ENCODE peak calls at places on chromosomes 13 and 19, in six cellular contexts. M, D, V, H, L and F are unnamed samples.

GRCh38 chr19:47545061-47545948 is 27.6 kb downstream of the ZNF541 start:
- DNase-seq in M (no peak), D (peak; percentile 62), V (no peak), H (no peak), L (no peak), F (no peak)

GRCh38 chr19:32191921-32192320 is 153.5 kb upstream of the ZNF507 start:
- DNase-seq in M (no peak), D (no peak), V (no peak), H (no peak), L (no peak), F (no peak)

GRCh38 chr13:40550130-40550529 is 116.3 kb downstream of the FOXO1 start:
- DNase-seq in M (no peak), D (no peak), V (no peak), H (no peak), L (no peak), F (no peak)

GRCh38 chr13:26759907-26760834 is at the start of gene GPR12:
- DNase-seq in M (peak; percentile 36), D (peak; percentile 33), V (no peak), H (no peak), L (no peak), F (no peak)

GRCh38 chr19:47296036-47296435 is 13.6 kb upstream of the C5AR1 start:
- DNase-seq in M (peak; percentile 72), D (peak; percentile 99), V (peak; percentile 60), H (peak; percentile 81), L (peak; percentile 74), F (peak; percentile 89)

GRCh38 chr13:102645701-102646100 is 48.9 kb downstream of the TPP2 start:
- DNase-seq in M (no peak), D (no peak), V (no peak), H (no peak), L (no peak), F (no peak)

GRCh38 chr13:50104493-50104892 is 89.2 kb downstream of the KCNRG start:
- DNase-seq in M (no peak), D (peak; percentile 17), V (no peak), H (no peak), L (no peak), F (no peak)

GRCh38 chr19:33429891-33430673 is 56.6 kb downstream of the CEBPG start:
- DNase-seq in M (no peak), D (no peak), V (no peak), H (no peak), L (no peak), F (no peak)

GRCh38 chr19:12939292-12939606 is 840 bp downstream of the CALR start:
- DNase-seq in M (no peak), D (no peak), V (no peak), H (no peak), L (no peak), F (no peak)

GRCh38 chr19:2374808-2375207 is 14.7 kb downstream of the TMPRSS9 start:
- DNase-seq in M (no peak), D (no peak), V (peak; percentile 54), H (no peak), L (no peak), F (no peak)